ENCODE peak calls at places on chromosomes 5 and 9, in five cellular contexts. H, W, N, E and Q are unnamed samples. For H3K36me3, the result is how much of the 10 kb centered on the place peaks cover.

GRCh38 chr5:116502616-116503015 is 72.0 kb downstream of the SEMA6A start:
- DNase-seq in H (no peak), W (no peak), N (no peak), E (no peak), Q (no peak)

GRCh38 chr5:74250304-74251102 is 390.0 kb downstream of the ENC1 start:
- DNase-seq in H (no peak), W (no peak), N (no peak), E (no peak), Q (no peak)

GRCh38 chr5:5581080-5581479 is 158.6 kb downstream of the ICE1 start:
- DNase-seq in H (no peak), W (no peak), N (no peak), E (no peak), Q (no peak)

GRCh38 chr9:136546697-136547481 is 1.0 kb upstream of the NOTCH1 start:
- DNase-seq in H (peak), W (no peak), N (peak), E (peak), Q (peak)

GRCh38 chr9:38232895-38233294 is 159.6 kb upstream of the ALDH1B1 start:
- DNase-seq in H (no peak), W (no peak), N (peak), E (no peak), Q (no peak)

GRCh38 chr5:175589714-175590113 is 68.2 kb upstream of the HRH2 start:
- DNase-seq in H (no peak), W (no peak), N (no peak), E (no peak), Q (no peak)

GRCh38 chr5:73437126-73438047 is 11.2 kb downstream of the FOXD1 start:
- DNase-seq in H (peak), W (no peak), N (no peak), E (no peak), Q (peak)

GRCh38 chr9:134225816-134226215 is 61.5 kb upstream of the RNU6ATAC start:
- DNase-seq in H (no peak), W (no peak), N (no peak), E (no peak), Q (peak)

GRCh38 chr9:108586451-108586850 is 269.3 kb downstream of the ACTL7B start:
- DNase-seq in H (no peak), W (no peak), N (no peak), E (no peak), Q (no peak)

GRCh38 chr9:4147476-4148214 is 152.2 kb downstream of the GLIS3 start:
- DNase-seq in H (peak), W (no peak), N (no peak), E (no peak), Q (no peak)

GRCh38 chr9:72474676-72475075 is 46.7 kb upstream of the TMC1 start:
- DNase-seq in H (no peak), W (no peak), N (no peak), E (no peak), Q (no peak)

GRCh38 chr9:134624827-134625181 is 16.8 kb upstream of the COL5A1 start:
- DNase-seq in H (no peak), W (no peak), N (peak), E (no peak), Q (peak)

GRCh38 chr5:4208996-4209395 is 613.4 kb downstream of the IRX1 start:
- DNase-seq in H (no peak), W (no peak), N (no peak), E (no peak), Q (no peak)

GRCh38 chr9:136460772-136461325 is 21.2 kb upstream of the INPP5E start:
- DNase-seq in H (no peak), W (no peak), N (no peak), E (no peak), Q (no peak)

GRCh38 chr9:129551393-129551973 is 69.4 kb downstream of the C9orf50 start:
- DNase-seq in H (no peak), W (no peak), N (no peak), E (no peak), Q (no peak)

GRCh38 chr5:76513486-76513885 is 109.7 kb downstream of the F2RL2 start:
- DNase-seq in H (no peak), W (no peak), N (no peak), E (no peak), Q (no peak)

GRCh38 chr5:4804619-4805211 is 335.4 kb upstream of the ADAMTS16 start:
- DNase-seq in H (no peak), W (no peak), N (no peak), E (no peak), Q (no peak)

GRCh38 chr5:95081500-95082355 is 203.2 kb downstream of the MCTP1 start:
- DNase-seq in H (peak), W (peak), N (peak), E (peak), Q (peak)

GRCh38 chr5:68181039-68181599 is 34.4 kb upstream of the PIK3R1 start:
- DNase-seq in H (no peak), W (no peak), N (no peak), E (no peak), Q (no peak)

GRCh38 chr9:12813960-12814876 is 39.4 kb downstream of the LURAP1L start:
- DNase-seq in H (no peak), W (peak), N (no peak), E (peak), Q (no peak)

GRCh38 chr9:130973686-130974281 is 34.7 kb upstream of the FIBCD1 start:
- DNase-seq in H (no peak), W (no peak), N (no peak), E (no peak), Q (peak)

GRCh38 chr5:58241383-58241782 is 218.5 kb downstream of the PLK2 start:
- DNase-seq in H (no peak), W (no peak), N (no peak), E (no peak), Q (no peak)

GRCh38 chr9:84708400-84708799 is 38.9 kb downstream of the NTRK2 start:
- DNase-seq in H (peak), W (no peak), N (no peak), E (no peak), Q (peak)

GRCh38 chr5:138077064-138077696 is 6.7 kb upstream of the WNT8A start:
- DNase-seq in H (peak), W (peak), N (no peak), E (peak), Q (peak)

GRCh38 chr5:132221781-132222648 is 5.6 kb downstream of the P4HA2 start:
- DNase-seq in H (no peak), W (no peak), N (no peak), E (no peak), Q (no peak)

GRCh38 chr5:109239501-109239900 is 170.3 kb downstream of the PJA2 start:
- DNase-seq in H (no peak), W (no peak), N (no peak), E (no peak), Q (no peak)

GRCh38 chr5:56412601-56413379 is 179.7 kb upstream of the ANKRD55 start:
- DNase-seq in H (no peak), W (no peak), N (peak), E (peak), Q (no peak)

GRCh38 chr9:37645903-37646506 is 4.7 kb upstream of the FRMPD1 start:
- DNase-seq in H (no peak), W (no peak), N (no peak), E (no peak), Q (no peak)

GRCh38 chr5:140337880-140338279 is 8.5 kb downstream of the HBEGF start:
- DNase-seq in H (no peak), W (no peak), N (no peak), E (no peak), Q (no peak)

GRCh38 chr5:95720094-95720793 is 10.9 kb upstream of the RHOBTB3 start:
- DNase-seq in H (no peak), W (no peak), N (no peak), E (no peak), Q (no peak)

GRCh38 chr9:121699271-121700164 is 48.1 kb downstream of the DAB2IP start:
- DNase-seq in H (peak), W (no peak), N (peak), E (peak), Q (peak)

GRCh38 chr9:121698627-121699270 is 47.3 kb downstream of the DAB2IP start:
- DNase-seq in H (peak), W (no peak), N (no peak), E (no peak), Q (peak)

GRCh38 chr9:121700165-121700830 is 48.9 kb downstream of the DAB2IP start:
- DNase-seq in H (peak), W (no peak), N (peak), E (peak), Q (peak)

GRCh38 chr9:121701736-121702261 is 50.4 kb downstream of the DAB2IP start:
- DNase-seq in H (no peak), W (no peak), N (no peak), E (no peak), Q (no peak)

DNA sequence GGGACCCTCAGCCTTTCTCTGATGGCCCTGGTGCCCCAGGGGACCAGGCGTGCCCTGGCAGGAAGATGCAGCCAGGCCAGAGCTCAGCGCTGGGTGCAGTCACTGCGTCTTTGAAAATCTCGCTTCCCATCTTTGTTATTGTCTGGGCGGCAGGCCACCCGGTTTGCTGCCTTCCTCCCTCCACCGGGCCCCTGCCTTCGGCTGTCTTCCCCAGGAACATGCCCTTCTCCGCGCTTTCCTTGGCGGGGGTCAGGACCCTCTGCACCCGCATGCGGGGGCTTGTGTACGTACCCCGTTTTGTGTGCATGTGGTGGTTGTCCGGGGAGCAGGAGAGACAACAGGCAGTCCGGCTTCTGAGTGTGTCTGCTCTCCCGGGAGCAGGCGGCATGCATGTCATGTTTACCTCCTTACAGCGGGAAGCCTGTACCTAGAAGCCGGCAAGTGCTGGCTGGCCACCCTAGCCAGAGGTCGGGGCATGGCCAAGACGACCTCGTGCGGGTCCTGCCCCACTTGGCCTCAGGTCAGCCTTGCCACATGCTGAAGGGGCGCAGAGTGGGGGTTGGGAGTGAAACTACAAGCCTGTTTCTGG is 49.5 kb downstream of the DAB2IP start:
- DNase-seq in H (no peak), W (no peak), N (no peak), E (no peak), Q (no peak)
- H3K4me3 ChIP-seq in H (no peak), W (no peak), N (peak), E (peak), Q (no peak)

GRCh38 chr5:1810581-1811101 is 9.4 kb downstream of the NDUFS6 start:
- DNase-seq in H (no peak), W (no peak), N (no peak), E (no peak), Q (no peak)
- H3K36me3 ChIP-seq in H (under half), W (under half), N (half or more), E (half or more), Q (under half)

DNA sequence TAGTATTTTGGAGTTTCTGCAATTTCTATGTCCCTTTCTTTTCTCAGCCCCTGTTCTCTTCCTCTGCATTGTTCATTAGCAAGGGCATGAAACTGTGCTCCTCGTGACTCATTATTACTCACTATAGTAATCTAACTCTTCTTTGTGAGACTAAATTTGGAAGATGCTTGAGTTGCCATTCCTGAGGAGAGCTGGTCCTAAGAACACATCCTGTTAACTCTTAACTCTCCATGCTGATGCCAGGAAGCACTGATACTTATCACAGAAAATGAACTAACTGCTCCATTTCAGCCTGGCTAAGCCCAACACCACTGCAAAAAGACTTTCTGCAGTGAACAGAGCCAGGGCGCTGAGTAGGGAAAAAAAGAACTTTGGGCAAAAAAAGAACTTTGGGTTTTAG is 10.6 kb upstream of the CSNK1A1 start:
- DNase-seq in H (peak), W (peak), N (no peak), E (no peak), Q (peak)
- H3K4me3 ChIP-seq in H (peak), W (peak), N (no peak), E (no peak), Q (no peak)

DNA sequence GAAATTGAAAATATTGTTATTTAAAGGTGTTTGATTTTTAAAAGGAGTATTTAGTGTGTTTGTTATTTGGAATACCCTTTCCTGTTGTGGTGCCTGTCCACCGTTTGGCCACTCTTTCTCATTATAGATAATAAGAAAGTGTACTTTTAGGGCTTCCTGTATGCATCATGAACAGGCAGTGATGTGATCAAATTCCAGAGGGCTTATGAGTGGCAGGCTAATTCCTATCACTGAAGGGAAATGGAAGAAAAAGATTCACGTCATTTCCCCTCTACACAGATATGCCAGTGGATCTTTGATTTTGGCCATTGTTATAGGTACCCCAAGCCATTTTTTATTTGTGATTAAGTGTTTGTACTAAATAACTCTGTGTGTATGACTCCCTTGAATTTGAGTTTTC is 37.1 kb downstream of the RPS6 start:
- DNase-seq in H (no peak), W (no peak), N (no peak), E (no peak), Q (no peak)
- H3K36me3 ChIP-seq in H (under half), W (under half), N (half or more), E (under half), Q (under half)

GRCh38 chr5:151067632-151068031 is 13.2 kb downstream of the TNIP1 start:
- DNase-seq in H (no peak), W (no peak), N (no peak), E (no peak), Q (no peak)
- H3K4me3 ChIP-seq in H (no peak), W (no peak), N (no peak), E (no peak), Q (no peak)